ENCODE peak calls at places on chromosomes 11 and 22, in ten cellular contexts. O is D341Med; U is M059J; K is GM13976; D is H9; V is RPMI8226; W is right atrium auricular region; S is activated CD4-positive, CD25-positive, alpha-beta regulatory T cell; H is activated T-helper 1 cell treated with Interleukin-2 at 50 U/mL for 16 hours; P is GM03348. C is an unnamed sample.

GRCh38 chr11:65391007-65391406 is 4.6 kb downstream of the FRMD8 start:
- DNase-seq in H (no peak), O (no peak), S (no peak), P (peak), U (no peak), V (no peak), W (no peak), D (no peak), K (peak), C (no peak)

GRCh38 chr11:11641581-11641980 is 19.8 kb upstream of the GALNT18 start:
- DNase-seq in U (no peak), V (no peak), S (no peak), K (no peak), H (no peak), W (no peak), O (no peak), D (no peak), P (no peak), C (no peak)

GRCh38 chr11:76849376-76849775 is 11.3 kb upstream of the ACER3 start:
- DNase-seq in U (no peak), V (no peak), W (no peak), S (no peak), H (no peak), P (no peak), K (no peak), O (no peak), D (no peak), C (no peak)

GRCh38 chr22:31647516-31647915 is 14.5 kb downstream of the PISD start:
- DNase-seq in U (peak), O (no peak), D (no peak), V (no peak), P (peak), W (no peak), K (no peak), H (no peak), S (no peak), C (no peak)

GRCh38 chr11:625636-626319 is 1.0 kb upstream of the CDHR5 start:
- DNase-seq in D (no peak), V (no peak), O (no peak), P (no peak), H (no peak), K (no peak), S (no peak), W (no peak), U (no peak), C (no peak)

GRCh38 chr11:128594246-128594645 is 6.9 kb upstream of the ETS1 start:
- DNase-seq in U (no peak), O (no peak), H (no peak), P (no peak), V (no peak), K (no peak), S (no peak), D (no peak), W (no peak), C (no peak)

GRCh38 chr11:24890426-24890825 is 393.6 kb downstream of the LUZP2 start:
- DNase-seq in S (no peak), K (no peak), V (no peak), H (no peak), O (no peak), W (no peak), P (no peak), D (no peak), U (no peak), C (no peak)

GRCh38 chr11:116778556-116778955 is 5.8 kb upstream of the BUD13 start:
- DNase-seq in D (no peak), P (no peak), H (no peak), U (no peak), W (no peak), S (no peak), V (no peak), O (no peak), K (no peak), C (no peak)

GRCh38 chr11:126592496-126593410 is 237.3 kb downstream of the ST3GAL4 start:
- DNase-seq in K (no peak), P (no peak), W (no peak), H (no peak), U (no peak), D (peak), S (no peak), O (no peak), V (no peak), C (no peak)

GRCh38 chr22:17339095-17339693 is 30.1 kb upstream of the CECR2 start:
- DNase-seq in W (no peak), P (no peak), V (no peak), D (no peak), S (no peak), H (no peak), O (no peak), U (no peak), K (no peak), C (no peak)

GRCh38 chr11:30313580-30313979 is 9.3 kb upstream of the ARL14EP start:
- DNase-seq in H (no peak), O (no peak), U (no peak), D (no peak), V (no peak), S (no peak), W (no peak), K (no peak), P (no peak), C (no peak)

GRCh38 chr11:68113986-68114385 is 7.2 kb downstream of the CHKA start:
- DNase-seq in U (no peak), H (no peak), D (peak), W (no peak), V (peak), S (no peak), K (no peak), O (no peak), P (no peak), C (no peak)

GRCh38 chr11:130146797-130147196 is 12.8 kb upstream of the ST14 start:
- DNase-seq in U (no peak), H (no peak), P (no peak), W (no peak), O (no peak), S (no peak), D (no peak), V (peak), K (no peak), C (no peak)

GRCh38 chr11:68974421-68975194 is 6.2 kb downstream of the MRGPRD start:
- DNase-seq in V (peak), K (peak), W (no peak), O (no peak), S (no peak), D (peak), P (no peak), H (no peak), U (peak), C (peak)

GRCh38 chr11:94791216-94791889 is 23.2 kb downstream of the AMOTL1 start:
- DNase-seq in D (no peak), V (no peak), H (no peak), K (no peak), U (peak), P (no peak), O (no peak), W (no peak), S (no peak), C (no peak)

GRCh38 chr22:38180841-38181452 is 683 bp downstream of the PLA2G6 start:
- DNase-seq in K (peak), D (no peak), P (no peak), S (no peak), H (peak), V (peak), W (no peak), O (no peak), U (no peak), C (peak)

GRCh38 chr22:26556904-26557303 is 33.0 kb downstream of the TPST2 start:
- DNase-seq in O (no peak), K (no peak), D (no peak), W (no peak), S (no peak), V (no peak), U (no peak), H (no peak), P (no peak), C (no peak)

GRCh38 chr11:73982990-73983763 is 534 bp upstream of the UCP2 start:
- DNase-seq in O (peak), S (peak), K (peak), W (peak), U (peak), V (peak), D (peak), H (peak), P (peak), C (peak)

GRCh38 chr22:28923826-28924732 is 40.7 kb downstream of the ZNRF3 start:
- DNase-seq in O (no peak), V (no peak), P (no peak), U (no peak), W (no peak), K (no peak), H (no peak), S (no peak), D (no peak), C (no peak)

GRCh38 chr11:2885017-2885675 is 429 bp downstream of the CDKN1C start:
- DNase-seq in U (peak), D (no peak), K (peak), H (no peak), O (peak), W (no peak), P (peak), V (peak), S (no peak), C (peak)

GRCh38 chr22:30606455-30607299 is at the start of gene TCN2:
- DNase-seq in K (peak), H (no peak), P (peak), U (peak), S (peak), V (peak), W (peak), D (peak), O (peak), C (peak)